ENCODE peak calls at places on chromosomes 3 and 15, in four cellular contexts. One of them, this sample, is unnamed.

GRCh38 chr3:133393204-133393603 is 6.7 kb upstream of the BFSP2 start:
- DNase-seq in putamen: no peak
- DNase-seq in T-cell: no peak
- DNase-seq in stimulated activated CD8-positive, alpha-beta memory T cell treated with anti-CD3 and anti-CD28 coated beads, Interleukin-15, amount 100 ng/mL, for 1 hour: no peak
- DNase-seq in this sample: no peak

GRCh38 chr15:36356978-36357582 is 222.3 kb upstream of the CDIN1 start:
- DNase-seq in putamen: peak; percentile 58
- DNase-seq in T-cell: no peak
- DNase-seq in stimulated activated CD8-positive, alpha-beta memory T cell treated with anti-CD3 and anti-CD28 coated beads, Interleukin-15, amount 100 ng/mL, for 1 hour: no peak
- DNase-seq in this sample: no peak

GRCh38 chr3:131972550-131972949 is 62.3 kb downstream of the CPNE4 start:
- DNase-seq in putamen: no peak
- DNase-seq in T-cell: no peak
- DNase-seq in stimulated activated CD8-positive, alpha-beta memory T cell treated with anti-CD3 and anti-CD28 coated beads, Interleukin-15, amount 100 ng/mL, for 1 hour: no peak
- DNase-seq in this sample: peak; percentile 8

GRCh38 chr3:118628704-118629341 is 405.8 kb downstream of the IGSF11 start:
- DNase-seq in putamen: peak; percentile 82
- DNase-seq in T-cell: no peak
- DNase-seq in stimulated activated CD8-positive, alpha-beta memory T cell treated with anti-CD3 and anti-CD28 coated beads, Interleukin-15, amount 100 ng/mL, for 1 hour: no peak
- DNase-seq in this sample: peak; percentile 79

GRCh38 chr15:33533197-33533596 is 222.4 kb downstream of the RYR3 start:
- DNase-seq in putamen: no peak
- DNase-seq in T-cell: no peak
- DNase-seq in stimulated activated CD8-positive, alpha-beta memory T cell treated with anti-CD3 and anti-CD28 coated beads, Interleukin-15, amount 100 ng/mL, for 1 hour: no peak
- DNase-seq in this sample: no peak

GRCh38 chr15:69807752-69808151 is 290.0 kb downstream of the TLE3 start:
- DNase-seq in putamen: no peak
- DNase-seq in T-cell: no peak
- DNase-seq in stimulated activated CD8-positive, alpha-beta memory T cell treated with anti-CD3 and anti-CD28 coated beads, Interleukin-15, amount 100 ng/mL, for 1 hour: no peak
- DNase-seq in this sample: peak; percentile 9

GRCh38 chr3:152353578-152353977 is 84.8 kb downstream of the MBNL1 start:
- DNase-seq in putamen: no peak
- DNase-seq in T-cell: no peak
- DNase-seq in stimulated activated CD8-positive, alpha-beta memory T cell treated with anti-CD3 and anti-CD28 coated beads, Interleukin-15, amount 100 ng/mL, for 1 hour: no peak
- DNase-seq in this sample: no peak

GRCh38 chr15:101320501-101321052 is 25.5 kb upstream of the SNRPA1 start:
- DNase-seq in putamen: peak; percentile 42
- DNase-seq in T-cell: peak; percentile 57
- DNase-seq in stimulated activated CD8-positive, alpha-beta memory T cell treated with anti-CD3 and anti-CD28 coated beads, Interleukin-15, amount 100 ng/mL, for 1 hour: peak; percentile 22
- DNase-seq in this sample: no peak

GRCh38 chr3:122014741-122015140 is 7.3 kb downstream of the ILDR1 start:
- DNase-seq in putamen: no peak
- DNase-seq in T-cell: no peak
- DNase-seq in stimulated activated CD8-positive, alpha-beta memory T cell treated with anti-CD3 and anti-CD28 coated beads, Interleukin-15, amount 100 ng/mL, for 1 hour: no peak
- DNase-seq in this sample: peak; percentile 22

GRCh38 chr3:169339386-169339785 is 324.1 kb downstream of the MECOM start:
- DNase-seq in putamen: no peak
- DNase-seq in T-cell: no peak
- DNase-seq in stimulated activated CD8-positive, alpha-beta memory T cell treated with anti-CD3 and anti-CD28 coated beads, Interleukin-15, amount 100 ng/mL, for 1 hour: no peak
- DNase-seq in this sample: no peak

GRCh38 chr15:43794269-43795037 is 2.3 kb downstream of the SERF2 start:
- DNase-seq in putamen: no peak
- DNase-seq in T-cell: no peak
- DNase-seq in stimulated activated CD8-positive, alpha-beta memory T cell treated with anti-CD3 and anti-CD28 coated beads, Interleukin-15, amount 100 ng/mL, for 1 hour: no peak
- DNase-seq in this sample: no peak

GRCh38 chr3:127137113-127137512 is 55.8 kb upstream of the PRR23E start:
- DNase-seq in putamen: no peak
- DNase-seq in T-cell: no peak
- DNase-seq in stimulated activated CD8-positive, alpha-beta memory T cell treated with anti-CD3 and anti-CD28 coated beads, Interleukin-15, amount 100 ng/mL, for 1 hour: no peak
- DNase-seq in this sample: peak; percentile 66

This sample was measured in DMS53.